ENCODE peak calls at places on chromosomes 11 and 22, in four cellular contexts. One of them, this sample, is unnamed.

GRCh38 chr22:17281026-17281809 is 62.0 kb upstream of the ADA2 start:
- DNase-seq in GM06990: no peak
- DNase-seq in lung: peak; percentile 25
- DNase-seq in fibroblast of mammary gland: no peak
- DNase-seq in this sample: no peak

GRCh38 chr11:289706-290620 is 1.0 kb downstream of the PGGHG start:
- DNase-seq in GM06990: no peak
- DNase-seq in lung: no peak
- DNase-seq in fibroblast of mammary gland: no peak
- DNase-seq in this sample: no peak

GRCh38 chr11:33324211-33324985 is 67.2 kb downstream of the HIPK3 start:
- DNase-seq in GM06990: no peak
- DNase-seq in lung: no peak
- DNase-seq in fibroblast of mammary gland: no peak
- DNase-seq in this sample: no peak

GRCh38 chr22:17583151-17583550 is 19.9 kb downstream of the SLC25A18 start:
- DNase-seq in GM06990: no peak
- DNase-seq in lung: no peak
- DNase-seq in fibroblast of mammary gland: no peak
- DNase-seq in this sample: no peak

GRCh38 chr11:13168281-13168680 is 109.3 kb upstream of the BMAL1 start:
- DNase-seq in GM06990: no peak
- DNase-seq in lung: no peak
- DNase-seq in fibroblast of mammary gland: no peak
- DNase-seq in this sample: no peak

GRCh38 chr11:64835616-64836447 is 8.6 kb downstream of the CDC42BPG start:
- DNase-seq in GM06990: no peak
- DNase-seq in lung: no peak
- DNase-seq in fibroblast of mammary gland: no peak
- DNase-seq in this sample: no peak

GRCh38 chr11:61656347-61657077 is 23.7 kb upstream of the DAGLA start:
- DNase-seq in GM06990: no peak
- DNase-seq in lung: no peak
- DNase-seq in fibroblast of mammary gland: no peak
- DNase-seq in this sample: no peak

GRCh38 chr22:20580179-20580578 is 72.8 kb downstream of the MED15 start:
- DNase-seq in GM06990: no peak
- DNase-seq in lung: no peak
- DNase-seq in fibroblast of mammary gland: no peak
- DNase-seq in this sample: no peak

GRCh38 chr22:29255064-29255621 is 12.6 kb downstream of the RHBDD3 start:
- DNase-seq in GM06990: no peak
- DNase-seq in lung: no peak
- DNase-seq in fibroblast of mammary gland: no peak
- DNase-seq in this sample: no peak

GRCh38 chr22:22092101-22092500 is 109.5 kb upstream of the TOP3B start:
- DNase-seq in GM06990: no peak
- DNase-seq in lung: no peak
- DNase-seq in fibroblast of mammary gland: no peak
- DNase-seq in this sample: no peak

GRCh38 chr22:30337461-30337778 is 10.7 kb upstream of the TBC1D10A start:
- DNase-seq in GM06990: no peak
- DNase-seq in lung: no peak
- DNase-seq in fibroblast of mammary gland: no peak
- DNase-seq in this sample: no peak

GRCh38 chr22:30681840-30682239 is 12.8 kb upstream of the OSBP2 start:
- DNase-seq in GM06990: no peak
- DNase-seq in lung: no peak
- DNase-seq in fibroblast of mammary gland: no peak
- DNase-seq in this sample: no peak

GRCh38 chr11:63871962-63872832 is 33.3 kb downstream of the MARK2 start:
- DNase-seq in GM06990: peak; percentile 49
- DNase-seq in lung: peak; percentile 94
- DNase-seq in fibroblast of mammary gland: peak; percentile 95
- DNase-seq in this sample: peak; percentile 59

GRCh38 chr11:60785806-60786361 is 751 bp downstream of the MS4A10 start:
- DNase-seq in GM06990: no peak
- DNase-seq in lung: no peak
- DNase-seq in fibroblast of mammary gland: peak; percentile 66
- DNase-seq in this sample: peak; percentile 19

GRCh38 chr11:109894242-109894641 is 198.9 kb upstream of the ZC3H12C start:
- DNase-seq in GM06990: no peak
- DNase-seq in lung: no peak
- DNase-seq in fibroblast of mammary gland: no peak
- DNase-seq in this sample: no peak

GRCh38 chr11:13128381-13128780 is 119.3 kb downstream of the RASSF10 start:
- DNase-seq in GM06990: no peak
- DNase-seq in lung: no peak
- DNase-seq in fibroblast of mammary gland: no peak
- DNase-seq in this sample: no peak

GRCh38 chr11:6431861-6432260 is 8.9 kb downstream of the HPX start:
- DNase-seq in GM06990: no peak
- DNase-seq in lung: peak; percentile 37
- DNase-seq in fibroblast of mammary gland: peak; percentile 86
- DNase-seq in this sample: peak; percentile 24

GRCh38 chr11:70159612-70160570 is 43.2 kb upstream of the FADD start:
- DNase-seq in GM06990: no peak
- DNase-seq in lung: no peak
- DNase-seq in fibroblast of mammary gland: peak; percentile 39
- DNase-seq in this sample: peak; percentile 34

GRCh38 chr11:59186130-59186594 is 14.2 kb downstream of the DTX4 start:
- DNase-seq in GM06990: no peak
- DNase-seq in lung: peak; percentile 81
- DNase-seq in fibroblast of mammary gland: no peak
- DNase-seq in this sample: no peak

GRCh38 chr11:10659339-10660216 is 34.0 kb downstream of the IRAG1 start:
- DNase-seq in GM06990: no peak
- DNase-seq in lung: peak; percentile 77
- DNase-seq in fibroblast of mammary gland: peak; percentile 94
- DNase-seq in this sample: peak; percentile 42

GRCh38 chr11:109421981-109422590 is at the start of gene C11orf87:
- DNase-seq in GM06990: peak; percentile 0
- DNase-seq in lung: no peak
- DNase-seq in fibroblast of mammary gland: no peak
- DNase-seq in this sample: no peak

GRCh38 chr22:29715240-29715639 is 4.6 kb upstream of the CABP7 start:
- DNase-seq in GM06990: no peak
- DNase-seq in lung: no peak
- DNase-seq in fibroblast of mammary gland: no peak
- DNase-seq in this sample: no peak

DNA sequence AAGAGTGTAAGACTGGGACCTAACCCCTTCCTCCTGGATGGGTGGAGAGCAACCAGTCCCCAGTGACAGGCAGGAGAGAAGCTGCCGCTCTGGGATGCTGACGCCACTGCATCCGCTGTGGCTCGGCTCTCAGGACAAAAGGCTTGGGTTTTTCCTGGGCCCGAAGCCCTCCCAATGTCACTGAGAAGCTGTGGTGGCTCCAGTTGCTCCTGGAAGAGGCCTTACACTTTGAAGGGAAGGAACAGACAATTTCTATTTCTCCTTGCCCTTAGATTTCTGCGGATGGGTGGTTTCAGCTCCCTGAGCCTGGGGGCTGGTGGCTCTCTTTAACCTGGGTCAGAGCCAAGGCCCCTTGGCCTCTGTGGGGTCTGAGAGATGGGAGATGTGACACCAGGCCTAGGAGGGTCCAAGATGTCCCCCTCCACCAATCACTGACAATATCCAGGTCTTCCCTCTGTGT is 21.4 kb downstream of the TPBGL start:
- DNase-seq in GM06990: no peak
- DNase-seq in lung: no peak
- DNase-seq in fibroblast of mammary gland: no peak
- DNase-seq in this sample: no peak
- TF ChIP-seq CTCF in GM06990: no peak
- TF ChIP-seq CTCF in lung: no peak
- TF ChIP-seq CTCF in fibroblast of mammary gland: no peak
- TF ChIP-seq CTCF in this sample: no peak

DNA sequence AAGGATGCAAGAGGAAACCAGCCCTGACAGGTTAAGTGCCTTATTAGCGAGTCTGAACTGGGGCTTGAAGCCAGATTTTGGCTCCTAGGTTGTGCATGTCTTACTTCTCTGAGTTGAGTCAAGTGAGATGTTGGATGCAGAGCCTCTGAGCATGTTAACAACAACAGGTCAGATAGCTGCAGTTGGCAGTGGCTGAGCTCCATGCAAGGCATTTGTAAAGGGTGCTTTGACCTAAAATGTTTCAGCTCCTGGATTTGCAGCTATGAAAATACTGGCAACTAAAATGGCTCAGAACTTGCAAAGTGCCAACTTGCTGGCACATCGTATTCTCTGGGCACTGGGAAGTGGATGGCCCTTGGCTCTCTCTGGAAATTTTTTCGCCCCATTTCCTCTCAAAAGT is 16.4 kb upstream of the CSRP3 start:
- DNase-seq in GM06990: no peak
- DNase-seq in lung: no peak
- DNase-seq in fibroblast of mammary gland: no peak
- DNase-seq in this sample: no peak
- H3K4me3 ChIP-seq in GM06990: no peak overlapping the region
- H3K4me3 ChIP-seq in lung: no peak overlapping the region
- H3K4me3 ChIP-seq in fibroblast of mammary gland: no peak overlapping the region
- H3K4me3 ChIP-seq in this sample: no peak overlapping the region

DNA sequence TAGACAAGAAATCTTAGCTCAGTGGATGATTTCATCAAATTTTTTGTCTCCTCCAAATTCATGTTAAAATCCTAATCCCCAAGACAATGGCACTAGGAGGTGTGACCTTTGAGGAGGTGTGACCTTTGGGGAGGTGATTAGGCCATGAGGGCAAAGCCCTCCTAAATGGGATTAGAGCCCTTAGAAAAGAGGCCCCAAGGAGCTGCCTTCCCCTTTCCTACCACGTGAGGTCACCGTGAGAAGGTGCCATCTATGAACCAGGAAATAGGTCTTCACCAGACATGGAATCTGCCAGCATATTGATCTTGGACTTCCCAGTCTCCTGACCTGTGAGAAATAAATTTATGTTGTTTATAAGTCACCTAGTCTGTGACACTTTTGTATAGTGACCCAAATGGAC is 138.7 kb downstream of the TRIM29 start:
- DNase-seq in GM06990: no peak
- DNase-seq in lung: no peak
- DNase-seq in fibroblast of mammary gland: no peak
- DNase-seq in this sample: no peak
- TF ChIP-seq CTCF in GM06990: peak; percentile 32
- TF ChIP-seq CTCF in lung: no peak
- TF ChIP-seq CTCF in fibroblast of mammary gland: peak; percentile 8
- TF ChIP-seq CTCF in this sample: no peak

GRCh38 chr22:32917577-32918375 is 116.3 kb downstream of the TIMP3 start:
- DNase-seq in GM06990: no peak
- DNase-seq in lung: no peak
- DNase-seq in fibroblast of mammary gland: no peak
- DNase-seq in this sample: no peak
- H3K4me3 ChIP-seq in GM06990: no peak overlapping the region
- H3K4me3 ChIP-seq in lung: no peak overlapping the region
- H3K4me3 ChIP-seq in fibroblast of mammary gland: no peak overlapping the region
- H3K4me3 ChIP-seq in this sample: no peak overlapping the region

DNA sequence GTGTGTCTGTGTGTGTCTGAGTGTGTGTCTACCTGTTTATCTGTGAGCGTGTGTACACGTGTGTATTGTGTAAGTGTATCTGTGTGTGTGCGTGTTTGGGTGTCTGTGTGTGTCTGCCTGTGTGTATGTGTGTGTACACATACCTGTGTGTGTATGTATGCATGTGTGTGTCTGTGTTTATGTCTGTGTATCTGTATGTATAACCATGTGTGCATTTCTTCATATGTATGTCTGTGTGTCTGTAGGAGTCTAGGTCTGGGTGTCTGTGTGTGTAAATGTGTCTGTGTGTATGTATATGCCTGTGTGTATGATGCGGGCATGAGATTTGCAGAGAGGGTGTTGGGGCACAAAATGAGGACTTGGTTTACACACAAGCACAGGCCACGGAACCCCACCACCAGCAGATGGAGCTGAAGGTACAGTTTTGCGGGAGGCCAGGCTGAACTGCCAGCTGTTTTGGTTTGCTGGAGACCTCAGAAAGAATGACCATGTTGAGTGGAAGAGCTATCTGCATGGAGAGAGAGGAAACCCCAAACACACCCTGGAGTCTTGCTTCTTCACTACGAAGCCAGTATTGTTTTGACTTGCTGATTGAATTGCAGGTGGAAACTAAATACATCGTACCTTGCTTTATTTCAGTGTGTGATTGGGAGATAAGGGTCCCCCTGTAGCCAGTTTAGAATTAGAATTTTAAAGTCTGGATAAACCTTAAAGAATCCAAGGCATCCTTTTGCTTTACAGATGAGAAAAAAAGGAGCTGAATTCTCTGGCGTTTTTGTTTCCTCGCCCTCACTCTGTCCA is 497.2 kb downstream of the NTM start:
- DNase-seq in GM06990: peak; percentile 37
- DNase-seq in lung: peak; percentile 54
- DNase-seq in fibroblast of mammary gland: peak; percentile 83
- DNase-seq in this sample: peak; percentile 81
- TF ChIP-seq CTCF in GM06990: peak; percentile 86
- TF ChIP-seq CTCF in lung: peak; percentile 46
- TF ChIP-seq CTCF in fibroblast of mammary gland: peak; percentile 90
- TF ChIP-seq CTCF in this sample: peak; percentile 93

DNA sequence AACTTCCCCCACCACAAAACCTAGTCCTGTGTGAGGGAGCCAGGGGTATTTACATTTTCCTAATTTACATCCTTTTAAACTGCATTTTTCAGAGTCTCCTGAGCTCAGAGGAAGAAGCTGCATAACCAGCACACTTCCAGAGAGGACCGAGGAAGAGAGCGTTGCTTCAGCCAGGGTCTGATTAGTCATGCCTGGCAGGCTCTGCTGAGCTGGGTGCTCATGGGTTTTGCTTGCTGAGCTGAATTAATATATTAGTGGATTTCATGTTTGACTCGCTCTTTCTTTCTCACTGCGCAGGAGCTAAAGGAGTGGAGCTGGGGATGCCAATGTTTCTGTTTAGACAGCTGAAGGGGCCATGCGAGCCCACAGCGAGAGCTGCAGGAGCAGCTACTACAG is 539.3 kb upstream of the B3GAT1 start:
- DNase-seq in GM06990: no peak
- DNase-seq in lung: no peak
- DNase-seq in fibroblast of mammary gland: peak; percentile 71
- DNase-seq in this sample: peak; percentile 39
- H3K4me3 ChIP-seq in GM06990: no peak overlapping the region
- H3K4me3 ChIP-seq in lung: no peak overlapping the region
- H3K4me3 ChIP-seq in fibroblast of mammary gland: no peak overlapping the region
- H3K4me3 ChIP-seq in this sample: no peak overlapping the region

DNA sequence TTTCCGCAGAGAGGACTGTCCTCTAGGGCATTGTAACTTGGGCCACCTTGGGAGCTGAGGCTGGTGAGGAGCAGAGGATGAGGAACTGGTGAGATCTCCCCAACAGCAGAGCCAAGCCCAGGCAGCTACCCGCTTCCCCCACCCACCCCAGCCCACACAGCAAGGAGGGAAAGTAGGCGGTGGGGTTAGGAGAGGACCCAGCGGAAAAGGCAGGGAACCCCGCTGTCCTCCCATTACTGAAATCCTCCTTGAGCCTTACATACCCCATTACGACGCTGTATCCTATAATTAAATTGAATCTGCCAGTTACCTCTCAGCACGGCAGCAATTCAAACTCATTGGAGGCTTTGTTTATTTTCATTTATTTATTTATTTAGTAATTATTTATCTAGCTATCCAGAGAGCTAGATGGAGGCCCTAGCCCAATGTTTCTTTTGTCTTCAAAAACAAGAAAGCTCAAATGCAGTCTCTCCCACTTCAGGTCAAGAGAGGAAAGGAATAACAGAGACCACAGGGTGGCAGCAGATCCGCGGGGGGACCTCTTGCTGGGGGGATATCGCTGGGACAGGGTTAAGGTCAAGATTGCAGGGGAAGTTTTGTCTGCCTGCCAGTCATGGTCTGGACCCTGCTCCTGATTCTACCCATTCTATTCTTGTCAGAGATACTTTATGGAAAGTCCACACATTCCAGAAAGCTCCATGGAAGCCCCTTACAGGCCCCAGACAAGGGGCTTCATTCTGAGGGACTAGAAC is 218.0 kb downstream of the ST3GAL4 start:
- DNase-seq in GM06990: no peak
- DNase-seq in lung: no peak
- DNase-seq in fibroblast of mammary gland: no peak
- DNase-seq in this sample: no peak
- TF ChIP-seq CTCF in GM06990: peak; percentile 18
- TF ChIP-seq CTCF in lung: no peak
- TF ChIP-seq CTCF in fibroblast of mammary gland: peak; percentile 9
- TF ChIP-seq CTCF in this sample: peak; percentile 40

This sample was measured in astrocyte of the cerebellum.